ENCODE peak calls at places on chromosomes 3 and 15, in nine cellular contexts. Y is stimulated activated CD4-positive, alpha-beta T cell treated with anti-CD3 and anti-CD28 coated beads, Interleukin-12 subunit alpha, Interleukin-12 subunit beta, amount 100 ng/mL, for 48 hours; R is mesothelial cell of epicardium; E is RCC 7860; H is HTR-8/SVneo; L is HFFc6; F is brain microvascular endothelial cell; Q is sciatic nerve; G is ELR. A is an unnamed sample.

GRCh38 chr15:74179101-74179841 is 5.8 kb downstream of the ISLR start:
- DNase-seq in Q (peak), Y (no peak), H (peak), F (peak), E (peak), G (peak), L (peak), R (no peak), A (peak)

GRCh38 chr3:165518346-165518745 is 318.9 kb downstream of the BCHE start:
- DNase-seq in Y (no peak), F (no peak), Q (no peak), G (peak), H (no peak), E (no peak), L (no peak), R (no peak), A (no peak)

GRCh38 chr3:160134454-160134853 is 90.8 kb upstream of the C3orf80 start:
- DNase-seq in Q (no peak), R (no peak), E (peak), G (peak), H (no peak), F (no peak), Y (no peak), L (no peak), A (no peak)

GRCh38 chr15:49715213-49715612 is 94.4 kb downstream of the DTWD1 start:
- DNase-seq in E (no peak), H (no peak), Q (no peak), F (no peak), Y (no peak), L (no peak), G (no peak), R (no peak), A (no peak)

GRCh38 chr3:111810909-111811308 is 48.2 kb upstream of the PHLDB2 start:
- DNase-seq in Y (no peak), G (peak), L (peak), H (peak), F (peak), Q (no peak), R (no peak), E (peak), A (no peak)

GRCh38 chr15:40759961-40760360 is 3.9 kb upstream of the GCHFR start:
- DNase-seq in L (no peak), G (no peak), H (no peak), Q (no peak), Y (no peak), E (no peak), R (no peak), F (no peak), A (no peak)

GRCh38 chr3:195699860-195700259 is 20.9 kb upstream of the MUC20 start:
- DNase-seq in Y (no peak), L (no peak), Q (no peak), G (no peak), H (no peak), R (no peak), F (no peak), E (no peak), A (no peak)

GRCh38 chr3:24296441-24297205 is 198.0 kb downstream of the THRB start:
- DNase-seq in F (no peak), Y (no peak), Q (no peak), G (peak), E (peak), R (no peak), H (no peak), L (no peak), A (no peak)

GRCh38 chr15:51801391-51801835 is 28.0 kb upstream of the TMOD3 start:
- DNase-seq in G (peak), Q (no peak), R (no peak), H (peak), Y (no peak), L (no peak), E (no peak), F (peak), A (no peak)

GRCh38 chr3:8237893-8238292 is 263.7 kb upstream of the LMCD1 start:
- DNase-seq in R (no peak), Q (no peak), L (no peak), E (no peak), H (no peak), Y (no peak), G (no peak), F (no peak), A (no peak)

A was measured in chondrocyte.